ENCODE peak calls at places on chromosomes 6 and 20, in four cellular contexts. T, Q, Y and F are unnamed samples.

GRCh38 chr6:24918641-24919403 is 16.9 kb downstream of the RIPOR2 start:
- DNase-seq in T (no peak), Q (no peak), Y (no peak), F (no peak)

GRCh38 chr6:152164957-152165356 is 357.5 kb downstream of the ESR1 start:
- DNase-seq in Y (no peak), Q (no peak), T (no peak), F (no peak)

GRCh38 chr20:62425281-62426058 is 1.9 kb downstream of the RBBP8NL start:
- DNase-seq in T (no peak), Y (no peak), Q (no peak), F (no peak)

GRCh38 chr6:5634525-5634924 is 372.2 kb downstream of the NRN1 start:
- DNase-seq in T (no peak), Q (no peak), Y (no peak), F (no peak)

GRCh38 chr6:46925563-46926253 is 4.0 kb upstream of the ADGRF5 start:
- DNase-seq in Q (no peak), T (no peak), Y (no peak), F (peak; percentile 28)

GRCh38 chr20:10225439-10226080 is 6.9 kb downstream of the SNAP25 start:
- DNase-seq in Q (no peak), T (no peak), Y (no peak), F (no peak)

GRCh38 chr6:43705996-43706395 is 18.4 kb upstream of the MRPS18A start:
- DNase-seq in Q (no peak), Y (peak; percentile 54), T (no peak), F (no peak)

GRCh38 chr6:148110925-148111324 is 231.7 kb upstream of the SASH1 start:
- DNase-seq in T (no peak), Y (no peak), Q (no peak), F (no peak)

GRCh38 chr6:51541847-51542246 is 545.6 kb downstream of the PKHD1 start:
- DNase-seq in Y (no peak), T (no peak), Q (no peak), F (no peak)

GRCh38 chr20:19975436-19975799 is 41.7 kb upstream of the NAA20 start:
- DNase-seq in Q (no peak), T (no peak), Y (peak; percentile 77), F (no peak)

GRCh38 chr20:19973920-19974620 is 43.1 kb upstream of the NAA20 start:
- DNase-seq in T (no peak), Y (peak; percentile 93), Q (no peak), F (no peak)

GRCh38 chr20:19975901-19976300 is 41.3 kb upstream of the NAA20 start:
- DNase-seq in Q (no peak), Y (no peak), T (no peak), F (no peak)

GRCh38 chr20:19976595-19977372 is 40.4 kb upstream of the NAA20 start:
- DNase-seq in T (peak; percentile 63), Y (peak; percentile 84), Q (no peak), F (no peak)

DNA sequence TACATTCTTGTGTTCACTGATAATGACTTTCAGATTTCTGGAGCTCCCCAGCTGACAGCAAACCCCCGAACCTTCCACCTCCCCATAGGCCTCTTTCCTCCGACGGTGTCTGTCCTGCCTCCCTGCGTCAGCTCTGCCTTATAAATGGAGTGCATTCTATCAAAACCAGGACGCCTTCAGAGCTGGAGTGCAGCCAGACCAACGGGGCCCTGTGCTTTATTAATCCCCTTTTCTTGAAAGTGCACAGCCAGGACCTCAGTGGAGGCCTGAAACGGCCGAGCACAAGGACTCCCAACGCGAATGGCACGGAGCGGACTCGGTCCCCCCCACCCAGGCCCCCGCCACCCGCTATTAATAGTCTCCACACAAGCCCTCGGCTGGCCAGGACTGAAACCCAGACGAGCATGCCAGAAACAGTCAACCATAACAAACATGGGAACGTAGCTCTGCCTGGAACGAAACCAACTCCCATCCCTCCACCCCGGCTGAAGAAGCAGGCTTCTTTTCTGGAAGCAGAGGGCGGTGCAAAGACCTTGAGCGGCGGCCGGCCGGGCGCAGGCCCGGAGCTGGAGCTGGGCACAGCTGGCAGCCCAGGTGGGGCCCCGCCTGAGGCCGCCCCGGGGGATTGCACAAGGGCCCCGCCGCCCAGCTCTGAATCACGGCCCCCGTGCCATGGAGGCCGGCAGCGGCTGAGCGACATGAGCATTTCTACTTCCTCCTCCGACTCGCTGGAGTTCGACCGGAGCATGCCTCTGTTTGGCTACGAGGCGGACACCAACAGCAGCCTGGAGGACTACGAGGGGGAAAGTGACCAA is 42.3 kb upstream of the NAA20 start:
- DNase-seq in Y (peak; percentile 97), T (no peak), Q (no peak), F (no peak)
- H3K4me3 ChIP-seq in Y (peak overlapping the region; percentile 66), T (no peak overlapping the region), Q (no peak overlapping the region), F (peak overlapping the region; percentile 52)

GRCh38 chr6:13013681-13014550 is 297.3 kb downstream of the PHACTR1 start:
- DNase-seq in T (no peak), Q (no peak), Y (no peak), F (no peak)

GRCh38 chr6:13014551-13015378 is 298.2 kb downstream of the PHACTR1 start:
- DNase-seq in T (no peak), Y (no peak), Q (no peak), F (no peak)

GRCh38 chr6:13011612-13012146 is 295.1 kb downstream of the PHACTR1 start:
- DNase-seq in Q (no peak), Y (no peak), T (no peak), F (no peak)

GRCh38 chr6:13012271-13012670 is 295.7 kb downstream of the PHACTR1 start:
- DNase-seq in T (no peak), Q (no peak), Y (no peak), F (no peak)

DNA sequence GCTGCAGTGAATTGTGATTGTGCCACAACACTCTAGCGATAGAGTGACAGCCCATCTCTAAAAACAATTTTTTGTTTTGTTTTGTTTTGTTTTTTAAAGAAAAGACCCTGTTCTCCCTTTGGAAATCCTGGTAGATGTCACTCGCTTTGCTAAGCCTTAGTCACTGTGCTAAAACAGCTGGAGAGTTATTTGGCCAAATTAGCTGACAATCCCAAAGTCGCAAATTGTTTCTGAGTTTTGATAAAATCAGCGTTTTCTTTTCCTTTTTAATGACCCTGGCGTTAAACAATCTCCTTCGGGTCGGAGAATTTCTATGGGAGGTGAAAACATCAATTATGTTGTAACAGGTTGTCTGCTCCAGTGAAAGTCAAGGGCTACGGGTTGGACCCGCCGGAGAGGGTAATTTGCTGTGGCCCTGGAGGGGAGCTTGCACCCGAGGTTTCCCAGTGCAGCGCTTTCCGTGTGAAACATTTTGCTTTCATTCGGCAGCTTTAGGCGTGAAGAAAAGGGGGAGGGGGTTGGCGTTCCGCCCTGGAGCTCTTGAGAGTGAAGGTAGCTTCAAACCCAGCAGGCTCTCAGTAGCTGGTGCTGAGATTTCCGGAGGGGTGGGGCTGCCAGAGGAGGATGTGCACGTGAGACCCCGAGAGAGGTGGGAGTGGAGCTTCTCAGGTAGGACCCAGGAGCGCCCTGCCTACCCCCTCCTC is 296.6 kb downstream of the PHACTR1 start:
- DNase-seq in T (no peak), Q (no peak), Y (no peak), F (no peak)
- H3K27ac ChIP-seq in T (no peak overlapping the region), Q (no peak overlapping the region), Y (no peak overlapping the region), F (no peak overlapping the region)

DNA sequence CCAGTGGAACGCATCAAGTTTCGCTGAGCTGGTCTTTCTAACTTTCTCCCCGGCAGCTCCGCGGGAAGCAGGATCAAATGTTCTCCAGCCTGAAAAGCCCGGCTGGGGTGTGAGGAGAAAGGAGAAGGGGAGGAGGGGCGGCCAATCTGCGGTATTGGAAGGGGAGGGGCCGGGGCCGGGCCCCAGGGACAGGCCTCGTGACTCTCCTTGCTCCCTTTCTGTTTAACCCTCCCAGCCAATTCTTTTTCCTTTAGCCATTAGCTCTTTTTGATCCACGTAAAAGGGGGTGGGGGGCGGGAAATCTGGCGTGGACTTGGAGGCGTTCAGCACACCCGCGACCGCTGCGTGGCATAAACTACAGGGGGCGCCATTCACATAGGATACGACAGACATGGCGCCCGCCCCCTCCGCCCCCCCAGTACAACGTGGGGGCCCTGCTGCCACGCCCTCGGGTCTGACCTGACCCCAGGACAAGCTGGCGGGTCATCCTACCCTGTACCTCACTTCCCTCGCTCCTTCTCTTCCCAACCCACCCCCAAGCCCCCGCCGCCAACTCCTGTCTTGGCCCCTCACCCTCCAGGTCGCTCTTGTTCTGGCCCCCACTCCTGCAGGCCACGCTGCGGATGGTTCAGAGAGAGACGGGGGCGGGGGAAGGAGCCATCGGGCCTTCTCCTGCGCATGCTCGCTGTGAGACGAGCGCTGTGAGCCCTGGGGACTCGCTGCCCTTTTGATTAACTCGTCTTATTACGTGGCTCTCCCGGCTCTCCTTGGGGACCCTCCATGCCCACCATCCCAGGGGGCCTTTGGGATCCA is 7.8 kb upstream of the MDGA1 start:
- DNase-seq in Q (peak; percentile 30), Y (peak; percentile 94), T (no peak), F (no peak)
- TF ChIP-seq POLR2AphosphoS5 in Q (no peak), Y (no peak), T (no peak), F (no peak)

DNA sequence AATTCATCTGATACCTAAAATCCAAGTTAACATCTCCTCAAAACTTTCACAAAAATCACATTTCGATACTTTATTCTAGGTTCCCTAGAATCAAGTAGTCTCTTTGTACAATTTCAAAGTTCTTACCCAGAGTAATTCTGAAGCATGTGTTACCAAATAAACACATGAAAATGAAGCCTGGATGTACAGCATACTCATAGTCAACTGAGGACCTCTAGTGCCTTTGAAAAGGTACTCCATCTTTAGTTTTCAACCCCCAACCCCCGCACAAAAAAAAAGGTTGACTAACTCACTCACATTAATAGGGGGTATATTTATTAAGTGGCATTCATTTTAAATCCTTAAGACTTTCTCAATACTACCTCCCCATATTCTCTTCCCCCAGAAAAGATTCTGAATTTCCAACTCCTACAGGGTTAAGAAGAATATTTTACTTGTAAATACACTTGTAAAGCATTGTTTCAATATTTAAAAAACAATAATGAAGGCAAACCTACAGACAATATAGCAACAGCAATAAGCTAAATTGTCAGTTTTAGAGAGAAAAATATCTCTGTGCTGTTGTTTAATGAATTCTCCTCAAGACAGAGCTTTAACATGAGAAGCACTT is 3.1 kb downstream of the PLN start:
- DNase-seq in T (peak; percentile 37), Q (no peak), Y (no peak), F (peak; percentile 30)
- H3K4me3 ChIP-seq in T (no peak overlapping the region), Q (no peak overlapping the region), Y (peak overlapping the region; percentile 59), F (no peak overlapping the region)

GRCh38 chr6:132253906-132254305 is 147.4 kb downstream of the MOXD1 start:
- DNase-seq in T (no peak), Q (no peak), Y (no peak), F (no peak)
- H3K27ac ChIP-seq in T (no peak overlapping the region), Q (no peak overlapping the region), Y (no peak overlapping the region), F (no peak overlapping the region)

DNA sequence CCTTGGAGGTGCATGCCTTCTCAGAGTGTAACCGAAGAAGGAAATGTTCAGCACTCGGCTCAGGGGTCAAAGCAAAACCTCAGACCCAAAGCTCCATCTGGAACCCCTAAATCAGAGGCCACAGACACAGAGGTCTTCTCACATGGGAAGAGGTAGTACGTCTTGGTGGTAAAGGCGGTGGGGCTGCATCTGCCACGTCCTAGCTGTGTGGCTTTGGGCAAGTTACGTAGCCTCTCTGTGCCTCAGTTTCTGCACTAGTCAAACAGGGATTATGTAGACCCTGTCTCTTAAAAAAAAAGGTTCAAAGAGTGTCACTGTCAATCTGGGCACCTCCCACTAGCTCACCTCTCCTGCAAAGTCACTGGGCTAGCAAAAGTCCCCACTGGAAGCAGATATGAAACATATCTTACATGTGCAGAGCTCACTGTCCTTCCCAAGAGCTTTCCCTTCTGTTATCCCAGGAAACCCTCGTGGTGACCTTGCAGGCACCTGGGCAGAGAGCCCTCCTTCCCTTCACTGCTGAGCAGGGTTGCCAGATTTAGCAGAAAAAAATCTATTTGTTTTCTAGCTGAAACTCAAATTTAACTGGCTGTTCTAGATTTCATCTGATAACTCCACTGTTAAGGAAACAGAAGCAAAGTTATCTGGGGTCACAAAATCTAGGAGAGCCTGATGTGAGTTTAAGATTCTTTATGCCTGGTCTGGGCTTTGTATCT is 18.0 kb upstream of the NAA20 start:
- DNase-seq in Q (no peak), T (no peak), Y (no peak), F (no peak)
- TF ChIP-seq POLR2AphosphoS5 in Q (no peak), T (no peak), Y (no peak), F (no peak)